ENCODE peak calls at places on chromosomes 12 and 14, in five cellular contexts. One of them, this sample, is unnamed.

GRCh38 chr12:69275471-69275891 is 36.1 kb downstream of the CPSF6 start:
- DNase-seq in endodermal cell: no peak
- DNase-seq in activated T-helper 1 cell treated with anti-CD3 and anti-CD28 coated beads, Interleukin-2, amount 50 U/mL, for 16 hours: no peak
- DNase-seq in Right ventricle myocardium superior: no peak
- DNase-seq in activated T-cell treated with anti-CD3 and anti-CD28 coated beads for 1 hour: no peak
- DNase-seq in this sample: no peak

GRCh38 chr12:50188875-50189575 is 21.9 kb upstream of the CERS5 start:
- DNase-seq in activated T-helper 1 cell treated with anti-CD3 and anti-CD28 coated beads, Interleukin-2, amount 50 U/mL, for 16 hours: no peak
- DNase-seq in activated T-cell treated with anti-CD3 and anti-CD28 coated beads for 1 hour: no peak
- DNase-seq in endodermal cell: peak; percentile 34
- DNase-seq in Right ventricle myocardium superior: no peak
- DNase-seq in this sample: no peak

GRCh38 chr12:117679776-117680175 is 289.0 kb downstream of the KSR2 start:
- DNase-seq in activated T-helper 1 cell treated with anti-CD3 and anti-CD28 coated beads, Interleukin-2, amount 50 U/mL, for 16 hours: no peak
- DNase-seq in endodermal cell: no peak
- DNase-seq in Right ventricle myocardium superior: no peak
- DNase-seq in activated T-cell treated with anti-CD3 and anti-CD28 coated beads for 1 hour: no peak
- DNase-seq in this sample: no peak

GRCh38 chr12:81206425-81206824 is 128.5 kb downstream of the ACSS3 start:
- DNase-seq in Right ventricle myocardium superior: no peak
- DNase-seq in activated T-cell treated with anti-CD3 and anti-CD28 coated beads for 1 hour: no peak
- DNase-seq in endodermal cell: no peak
- DNase-seq in activated T-helper 1 cell treated with anti-CD3 and anti-CD28 coated beads, Interleukin-2, amount 50 U/mL, for 16 hours: no peak
- DNase-seq in this sample: no peak

GRCh38 chr14:40386433-40386832 is 954.2 kb upstream of the FBXO33 start:
- DNase-seq in endodermal cell: no peak
- DNase-seq in activated T-helper 1 cell treated with anti-CD3 and anti-CD28 coated beads, Interleukin-2, amount 50 U/mL, for 16 hours: no peak
- DNase-seq in activated T-cell treated with anti-CD3 and anti-CD28 coated beads for 1 hour: no peak
- DNase-seq in Right ventricle myocardium superior: no peak
- DNase-seq in this sample: no peak

GRCh38 chr14:100645200-100645985 is 58.2 kb upstream of the BEGAIN start:
- DNase-seq in endodermal cell: peak; percentile 97
- DNase-seq in activated T-helper 1 cell treated with anti-CD3 and anti-CD28 coated beads, Interleukin-2, amount 50 U/mL, for 16 hours: peak; percentile 64
- DNase-seq in activated T-cell treated with anti-CD3 and anti-CD28 coated beads for 1 hour: peak; percentile 89
- DNase-seq in Right ventricle myocardium superior: peak; percentile 86
- DNase-seq in this sample: peak; percentile 13

GRCh38 chr12:53569174-53569557 is 57.0 kb downstream of the ATF7 start:
- DNase-seq in endodermal cell: peak; percentile 59
- DNase-seq in activated T-cell treated with anti-CD3 and anti-CD28 coated beads for 1 hour: no peak
- DNase-seq in activated T-helper 1 cell treated with anti-CD3 and anti-CD28 coated beads, Interleukin-2, amount 50 U/mL, for 16 hours: no peak
- DNase-seq in Right ventricle myocardium superior: no peak
- DNase-seq in this sample: no peak

GRCh38 chr12:62256408-62257079 is 3.7 kb upstream of the USP15 start:
- DNase-seq in endodermal cell: no peak
- DNase-seq in activated T-helper 1 cell treated with anti-CD3 and anti-CD28 coated beads, Interleukin-2, amount 50 U/mL, for 16 hours: peak; percentile 14
- DNase-seq in activated T-cell treated with anti-CD3 and anti-CD28 coated beads for 1 hour: no peak
- DNase-seq in Right ventricle myocardium superior: no peak
- DNase-seq in this sample: no peak

GRCh38 chr14:67515386-67516079 is 17.6 kb upstream of the PLEKHH1 start:
- DNase-seq in activated T-cell treated with anti-CD3 and anti-CD28 coated beads for 1 hour: peak; percentile 23
- DNase-seq in activated T-helper 1 cell treated with anti-CD3 and anti-CD28 coated beads, Interleukin-2, amount 50 U/mL, for 16 hours: no peak
- DNase-seq in Right ventricle myocardium superior: peak; percentile 55
- DNase-seq in endodermal cell: peak; percentile 75
- DNase-seq in this sample: no peak

GRCh38 chr12:15209782-15210181 is 11.4 kb downstream of the RERG start:
- DNase-seq in activated T-helper 1 cell treated with anti-CD3 and anti-CD28 coated beads, Interleukin-2, amount 50 U/mL, for 16 hours: no peak
- DNase-seq in endodermal cell: no peak
- DNase-seq in activated T-cell treated with anti-CD3 and anti-CD28 coated beads for 1 hour: no peak
- DNase-seq in Right ventricle myocardium superior: no peak
- DNase-seq in this sample: no peak

GRCh38 chr12:2395352-2395977 is 342.7 kb downstream of the CACNA1C start:
- DNase-seq in Right ventricle myocardium superior: peak; percentile 74
- DNase-seq in activated T-helper 1 cell treated with anti-CD3 and anti-CD28 coated beads, Interleukin-2, amount 50 U/mL, for 16 hours: no peak
- DNase-seq in activated T-cell treated with anti-CD3 and anti-CD28 coated beads for 1 hour: peak; percentile 5
- DNase-seq in endodermal cell: peak; percentile 94
- DNase-seq in this sample: no peak

GRCh38 chr12:132173135-132174014 is 29.1 kb downstream of the NOC4L start:
- DNase-seq in activated T-helper 1 cell treated with anti-CD3 and anti-CD28 coated beads, Interleukin-2, amount 50 U/mL, for 16 hours: no peak
- DNase-seq in activated T-cell treated with anti-CD3 and anti-CD28 coated beads for 1 hour: no peak
- DNase-seq in endodermal cell: no peak
- DNase-seq in Right ventricle myocardium superior: peak; percentile 24
- DNase-seq in this sample: no peak

GRCh38 chr12:21502164-21502496 is 541 bp downstream of the GOLT1B start:
- DNase-seq in activated T-cell treated with anti-CD3 and anti-CD28 coated beads for 1 hour: peak; percentile 9
- DNase-seq in endodermal cell: no peak
- DNase-seq in activated T-helper 1 cell treated with anti-CD3 and anti-CD28 coated beads, Interleukin-2, amount 50 U/mL, for 16 hours: peak; percentile 20
- DNase-seq in Right ventricle myocardium superior: no peak
- DNase-seq in this sample: no peak

GRCh38 chr12:95762123-95762785 is 28.3 kb downstream of the NTN4 start:
- DNase-seq in Right ventricle myocardium superior: no peak
- DNase-seq in activated T-helper 1 cell treated with anti-CD3 and anti-CD28 coated beads, Interleukin-2, amount 50 U/mL, for 16 hours: no peak
- DNase-seq in endodermal cell: no peak
- DNase-seq in activated T-cell treated with anti-CD3 and anti-CD28 coated beads for 1 hour: no peak
- DNase-seq in this sample: no peak

GRCh38 chr12:21434704-21435103 is 2.8 kb upstream of the PYROXD1 start:
- DNase-seq in endodermal cell: no peak
- DNase-seq in activated T-helper 1 cell treated with anti-CD3 and anti-CD28 coated beads, Interleukin-2, amount 50 U/mL, for 16 hours: no peak
- DNase-seq in activated T-cell treated with anti-CD3 and anti-CD28 coated beads for 1 hour: no peak
- DNase-seq in Right ventricle myocardium superior: no peak
- DNase-seq in this sample: no peak

GRCh38 chr12:16155938-16156337 is 121.5 kb downstream of the SLC15A5 start:
- DNase-seq in activated T-helper 1 cell treated with anti-CD3 and anti-CD28 coated beads, Interleukin-2, amount 50 U/mL, for 16 hours: no peak
- DNase-seq in Right ventricle myocardium superior: no peak
- DNase-seq in endodermal cell: no peak
- DNase-seq in activated T-cell treated with anti-CD3 and anti-CD28 coated beads for 1 hour: no peak
- DNase-seq in this sample: no peak

GRCh38 chr14:99677231-99677891 is 6.7 kb upstream of the CYP46A1 start:
- DNase-seq in activated T-helper 1 cell treated with anti-CD3 and anti-CD28 coated beads, Interleukin-2, amount 50 U/mL, for 16 hours: no peak
- DNase-seq in Right ventricle myocardium superior: no peak
- DNase-seq in activated T-cell treated with anti-CD3 and anti-CD28 coated beads for 1 hour: no peak
- DNase-seq in endodermal cell: peak; percentile 34
- DNase-seq in this sample: no peak

GRCh38 chr14:77133718-77134338 is 7.8 kb downstream of the ZDHHC22 start:
- DNase-seq in endodermal cell: peak; percentile 98
- DNase-seq in activated T-helper 1 cell treated with anti-CD3 and anti-CD28 coated beads, Interleukin-2, amount 50 U/mL, for 16 hours: no peak
- DNase-seq in activated T-cell treated with anti-CD3 and anti-CD28 coated beads for 1 hour: peak; percentile 32
- DNase-seq in Right ventricle myocardium superior: peak; percentile 54
- DNase-seq in this sample: no peak

GRCh38 chr14:75283884-75284563 is 5.4 kb downstream of the FOS start:
- DNase-seq in activated T-cell treated with anti-CD3 and anti-CD28 coated beads for 1 hour: no peak
- DNase-seq in Right ventricle myocardium superior: no peak
- DNase-seq in endodermal cell: no peak
- DNase-seq in activated T-helper 1 cell treated with anti-CD3 and anti-CD28 coated beads, Interleukin-2, amount 50 U/mL, for 16 hours: no peak
- DNase-seq in this sample: no peak

GRCh38 chr12:62629971-62630739 is 163.5 kb downstream of the MON2 start:
- DNase-seq in activated T-helper 1 cell treated with anti-CD3 and anti-CD28 coated beads, Interleukin-2, amount 50 U/mL, for 16 hours: no peak
- DNase-seq in Right ventricle myocardium superior: no peak
- DNase-seq in endodermal cell: peak; percentile 66
- DNase-seq in activated T-cell treated with anti-CD3 and anti-CD28 coated beads for 1 hour: no peak
- DNase-seq in this sample: no peak

GRCh38 chr14:101571004-101571403 is 9.7 kb downstream of the DIO3 start:
- DNase-seq in activated T-helper 1 cell treated with anti-CD3 and anti-CD28 coated beads, Interleukin-2, amount 50 U/mL, for 16 hours: no peak
- DNase-seq in Right ventricle myocardium superior: no peak
- DNase-seq in activated T-cell treated with anti-CD3 and anti-CD28 coated beads for 1 hour: no peak
- DNase-seq in endodermal cell: no peak
- DNase-seq in this sample: no peak

GRCh38 chr12:28583771-28584261 is 393.6 kb downstream of the CCDC91 start:
- DNase-seq in Right ventricle myocardium superior: no peak
- DNase-seq in activated T-cell treated with anti-CD3 and anti-CD28 coated beads for 1 hour: no peak
- DNase-seq in activated T-helper 1 cell treated with anti-CD3 and anti-CD28 coated beads, Interleukin-2, amount 50 U/mL, for 16 hours: no peak
- DNase-seq in endodermal cell: no peak
- DNase-seq in this sample: no peak

GRCh38 chr14:49218436-49219092 is 367.6 kb downstream of the RPS29 start:
- DNase-seq in activated T-cell treated with anti-CD3 and anti-CD28 coated beads for 1 hour: no peak
- DNase-seq in activated T-helper 1 cell treated with anti-CD3 and anti-CD28 coated beads, Interleukin-2, amount 50 U/mL, for 16 hours: no peak
- DNase-seq in Right ventricle myocardium superior: no peak
- DNase-seq in endodermal cell: no peak
- DNase-seq in this sample: no peak

GRCh38 chr14:49193365-49194050 is 392.7 kb downstream of the RPS29 start:
- DNase-seq in activated T-helper 1 cell treated with anti-CD3 and anti-CD28 coated beads, Interleukin-2, amount 50 U/mL, for 16 hours: no peak
- DNase-seq in activated T-cell treated with anti-CD3 and anti-CD28 coated beads for 1 hour: no peak
- DNase-seq in endodermal cell: no peak
- DNase-seq in Right ventricle myocardium superior: no peak
- DNase-seq in this sample: no peak

GRCh38 chr14:104724407-104724980 is 465 bp downstream of the ADSS1 start:
- DNase-seq in activated T-helper 1 cell treated with anti-CD3 and anti-CD28 coated beads, Interleukin-2, amount 50 U/mL, for 16 hours: no peak
- DNase-seq in endodermal cell: no peak
- DNase-seq in activated T-cell treated with anti-CD3 and anti-CD28 coated beads for 1 hour: no peak
- DNase-seq in Right ventricle myocardium superior: peak; percentile 87
- DNase-seq in this sample: no peak